ENCODE peak calls at places on chromosomes 11 and 22, in six cellular contexts. Q is EL; V is GM12865; J is cerebellum; F is activated CD8-positive, alpha-beta memory T cell treated with anti-CD3 and anti-CD28 coated beads, Interleukin-2, amount 50 U/mL, for 4 hours; W is activated naive CD8-positive, alpha-beta T cell treated with anti-CD3 and anti-CD28 coated beads, Interleukin-2, amount 50 U/mL, for 16 hours. D is an unnamed sample.

GRCh38 chr22:25413620-25414019 is 150.9 kb upstream of the GRK3 start:
- DNase-seq in Q (no peak), V (no peak), J (no peak), F (no peak), W (no peak), D (no peak)

GRCh38 chr11:108524422-108524821 is 26.2 kb upstream of the POGLUT3 start:
- DNase-seq in Q (no peak), V (no peak), J (no peak), F (no peak), W (no peak), D (no peak)

GRCh38 chr11:69826773-69827172 is 7.6 kb upstream of the FGF3 start:
- DNase-seq in Q (no peak), V (no peak), J (no peak), F (no peak), W (no peak), D (no peak)

GRCh38 chr22:36510966-36511881 is 4.4 kb upstream of the FOXRED2 start:
- DNase-seq in Q (peak; percentile 53), V (peak; percentile 60), J (no peak), F (peak; percentile 42), W (no peak), D (peak; percentile 42)

GRCh38 chr22:44217346-44217745 is 36.6 kb downstream of the PARVG start:
- DNase-seq in Q (no peak), V (no peak), J (no peak), F (no peak), W (no peak), D (no peak)

GRCh38 chr11:19631657-19632325 is 80.8 kb upstream of the NAV2 start:
- DNase-seq in Q (no peak), V (no peak), J (no peak), F (no peak), W (no peak), D (no peak)

GRCh38 chr22:45211435-45211834 is 29.3 kb downstream of the KIAA0930 start:
- DNase-seq in Q (no peak), V (no peak), J (no peak), F (no peak), W (no peak), D (no peak)

GRCh38 chr11:103870821-103871309 is 165.6 kb upstream of the DDI1 start:
- DNase-seq in Q (no peak), V (no peak), J (no peak), F (no peak), W (no peak), D (no peak)

GRCh38 chr11:82462588-82462987 is 271.1 kb downstream of the FAM181B start:
- DNase-seq in Q (no peak), V (no peak), J (no peak), F (no peak), W (no peak), D (no peak)